ENCODE peak calls at places on chromosomes 1 and 21, in nine cellular contexts. S is endothelial cell, F is stomach, G is neural crest cell, R is transverse colon, P is heart right ventricle, N is kidney epithelial cell, O is fibroblast of lung, U is tibial nerve. W is an unnamed sample.

GRCh38 chr1:246567258-246568235 is 1.3 kb downstream of the CNST start:
- DNase-seq in S (no peak), F (no peak), G (no peak), R (no peak), P (no peak), N (peak), O (peak), U (no peak), W (no peak)

GRCh38 chr21:20999567-21000169 is 1.5 kb downstream of the NCAM2 start:
- DNase-seq in S (peak), F (no peak), G (peak), R (peak), P (peak), N (no peak), O (peak), U (peak), W (peak)

GRCh38 chr1:88098881-88099280 is 585.2 kb upstream of the PKN2 start:
- DNase-seq in S (no peak), F (no peak), G (no peak), R (no peak), P (no peak), N (no peak), O (peak), U (no peak), W (no peak)

GRCh38 chr1:25074828-25075227 is 144.8 kb upstream of the RUNX3 start:
- DNase-seq in S (no peak), F (no peak), G (no peak), R (no peak), P (no peak), N (no peak), O (no peak), U (no peak), W (no peak)

GRCh38 chr1:160062134-160062533 is 7.8 kb downstream of the KCNJ10 start:
- DNase-seq in S (no peak), F (no peak), G (peak), R (no peak), P (no peak), N (no peak), O (no peak), U (peak), W (no peak)

GRCh38 chr1:4778056-4778455 is 123.6 kb downstream of the AJAP1 start:
- DNase-seq in S (peak), F (no peak), G (peak), R (no peak), P (no peak), N (no peak), O (no peak), U (no peak), W (no peak)

GRCh38 chr1:212669600-212669999 is 30.0 kb downstream of the BATF3 start:
- DNase-seq in S (no peak), F (no peak), G (no peak), R (no peak), P (no peak), N (no peak), O (no peak), U (no peak), W (no peak)

GRCh38 chr1:36123357-36123756 is 1.7 kb downstream of the COL8A2 start:
- DNase-seq in S (no peak), F (no peak), G (no peak), R (no peak), P (no peak), N (no peak), O (peak), U (no peak), W (no peak)

GRCh38 chr1:222815367-222815765 is 527 bp downstream of the DISP1 start:
- DNase-seq in S (no peak), F (no peak), G (no peak), R (peak), P (no peak), N (no peak), O (peak), U (no peak), W (peak)

GRCh38 chr1:42153598-42153995 is 387 bp downstream of the GUCA2B start:
- DNase-seq in S (no peak), F (no peak), G (no peak), R (peak), P (no peak), N (no peak), O (no peak), U (no peak), W (no peak)

GRCh38 chr1:45752441-45753052 is 2.1 kb upstream of the IPP start:
- DNase-seq in S (no peak), F (no peak), G (no peak), R (no peak), P (no peak), N (no peak), O (peak), U (no peak), W (no peak)

GRCh38 chr1:18160290-18160942 is 52.8 kb downstream of the IGSF21 start:
- DNase-seq in S (no peak), F (no peak), G (no peak), R (peak), P (peak), N (no peak), O (no peak), U (peak), W (no peak)

GRCh38 chr21:37367758-37368535 is 1.4 kb downstream of the DYRK1A start:
- DNase-seq in S (peak), F (peak), G (peak), R (peak), P (peak), N (no peak), O (peak), U (no peak), W (peak)

GRCh38 chr1:118210051-118210722 is 25.2 kb upstream of the SPAG17 start:
- DNase-seq in S (no peak), F (no peak), G (no peak), R (no peak), P (no peak), N (no peak), O (no peak), U (no peak), W (no peak)

DNA sequence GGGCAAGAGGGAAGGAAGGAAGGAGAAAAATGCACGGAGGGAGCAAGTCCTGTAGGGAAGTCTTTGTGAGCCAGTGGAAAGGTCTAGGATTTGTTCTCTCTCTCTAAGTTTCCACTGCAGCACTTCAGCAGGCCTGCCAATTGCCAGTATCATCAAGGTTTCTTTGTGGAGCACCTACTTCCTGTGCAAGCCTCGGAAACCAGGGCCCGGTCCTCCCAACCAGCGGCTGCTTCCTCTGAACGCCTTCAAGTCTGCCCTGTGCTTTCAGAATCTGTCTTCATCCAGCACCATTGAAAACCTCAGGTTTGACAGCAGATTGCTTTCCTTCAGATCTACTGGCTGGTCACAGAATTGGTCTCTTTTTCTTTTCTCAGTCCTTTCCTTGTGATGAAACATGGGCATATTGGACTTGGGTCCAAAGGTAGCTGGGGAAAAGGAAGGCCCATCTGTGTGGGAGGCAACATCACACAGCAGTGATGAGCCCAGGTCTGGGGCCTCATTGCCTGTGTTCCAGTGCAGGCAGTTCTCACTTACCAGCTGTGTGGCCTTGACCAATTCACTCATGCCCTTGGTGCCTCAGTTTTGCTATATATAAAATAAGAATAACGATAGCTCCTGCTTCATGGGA is 144.5 kb downstream of the SEC16B start:
- DNase-seq in S (no peak), F (no peak), G (no peak), R (no peak), P (no peak), N (no peak), O (no peak), U (no peak), W (no peak)
- TF ChIP-seq CTCF in S (no peak), F (no peak), G (no peak), R (no peak), P (no peak), N (no peak), O (no peak), U (no peak), W (no peak)

GRCh38 chr1:182446033-182446669 is 3.8 kb upstream of the RGSL1 start:
- DNase-seq in S (peak), F (no peak), G (peak), R (peak), P (peak), N (peak), O (peak), U (no peak), W (no peak)

GRCh38 chr1:182442333-182442732 is 7.6 kb upstream of the RGSL1 start:
- DNase-seq in S (no peak), F (no peak), G (no peak), R (no peak), P (no peak), N (no peak), O (no peak), U (no peak), W (no peak)

GRCh38 chr1:182447660-182448059 is 2.3 kb upstream of the RGSL1 start:
- DNase-seq in S (no peak), F (no peak), G (no peak), R (no peak), P (no peak), N (no peak), O (no peak), U (no peak), W (no peak)

GRCh38 chr1:182441719-182442118 is 8.2 kb upstream of the RGSL1 start:
- DNase-seq in S (no peak), F (no peak), G (no peak), R (no peak), P (no peak), N (no peak), O (no peak), U (no peak), W (no peak)

DNA sequence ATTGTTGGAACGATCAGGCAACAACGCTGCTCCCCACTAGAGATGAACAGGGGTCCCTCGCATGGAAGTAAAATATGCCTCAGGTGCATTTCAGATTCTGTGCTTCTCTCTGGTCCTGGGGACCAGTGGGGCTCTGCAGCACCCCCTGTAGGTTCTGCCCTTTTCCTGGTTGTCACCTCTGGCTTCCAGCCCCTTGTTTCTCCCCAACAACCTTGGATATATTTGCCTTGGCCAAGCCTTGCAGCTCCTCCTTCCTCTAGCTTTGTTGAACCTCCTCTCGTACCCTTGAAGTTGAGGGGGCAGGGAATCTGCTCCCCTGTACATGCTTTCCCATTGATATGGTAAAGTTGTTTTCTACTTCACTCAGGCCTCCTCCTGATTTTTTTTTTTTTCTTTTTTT is 5.4 kb upstream of the RGSL1 start:
- DNase-seq in S (no peak), F (no peak), G (no peak), R (no peak), P (no peak), N (no peak), O (no peak), U (no peak), W (no peak)
- TF ChIP-seq CTCF in S (no peak), F (no peak), G (no peak), R (no peak), P (no peak), N (no peak), O (no peak), U (no peak), W (no peak)

DNA sequence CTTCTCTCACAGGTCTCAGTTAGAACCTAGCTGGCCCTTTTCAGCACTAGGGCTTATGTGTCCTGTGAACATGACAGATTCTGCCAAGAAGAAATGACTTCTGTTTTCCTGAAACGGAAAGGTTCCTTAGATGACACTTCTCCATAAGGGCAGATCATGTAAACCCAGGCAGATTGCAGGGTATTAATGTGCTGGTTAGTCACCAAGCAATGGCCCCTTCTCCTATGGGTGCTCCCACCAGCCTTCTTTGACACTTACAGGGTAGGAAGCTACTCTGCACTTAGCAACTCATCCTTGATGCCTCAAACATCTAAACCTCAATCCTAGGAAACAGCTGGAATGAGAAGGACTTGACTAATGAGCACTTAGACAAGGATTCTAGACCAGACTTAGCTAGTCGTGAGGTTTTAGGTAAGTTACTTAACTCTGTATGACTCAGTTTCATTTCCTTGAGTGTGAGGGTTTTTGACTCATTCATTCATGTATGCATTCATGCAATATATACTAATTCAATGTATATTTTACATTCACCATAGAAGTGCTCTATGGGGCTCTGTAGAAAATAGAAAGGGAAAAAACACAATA is 74.1 kb upstream of the PLXNA2 start:
- DNase-seq in S (no peak), F (no peak), G (no peak), R (no peak), P (no peak), N (no peak), O (peak), U (no peak), W (no peak)
- TF ChIP-seq CTCF in S (no peak), F (no peak), G (no peak), R (no peak), P (no peak), N (no peak), O (no peak), U (no peak), W (no peak)

DNA sequence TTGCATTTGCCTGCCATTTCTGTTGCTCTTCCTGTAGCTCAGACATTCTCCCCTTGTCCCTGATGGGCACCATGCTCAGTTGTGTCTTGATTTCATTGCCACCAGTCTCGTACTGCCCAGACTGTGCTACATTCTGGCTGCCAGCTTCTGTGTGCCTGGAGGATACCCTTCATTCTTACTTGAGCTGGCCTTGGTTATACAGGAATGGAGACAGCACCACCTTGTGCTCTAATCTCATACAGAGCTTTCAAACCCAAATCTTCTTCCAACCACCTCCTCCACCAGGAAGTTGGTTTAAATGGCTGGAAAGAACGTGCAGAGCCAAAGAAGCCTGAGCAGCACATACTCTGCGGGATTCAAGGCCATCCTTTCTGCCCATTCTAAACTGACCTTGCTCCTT is 165.3 kb downstream of the SLC35F3 start:
- DNase-seq in S (no peak), F (no peak), G (no peak), R (no peak), P (no peak), N (no peak), O (peak), U (no peak), W (no peak)
- TF ChIP-seq CTCF in S (no peak), F (no peak), G (peak), R (no peak), P (no peak), N (no peak), O (no peak), U (no peak), W (no peak)

GRCh38 chr1:23800396-23801337 is at the start of gene GALE:
- DNase-seq in S (peak), F (peak), G (peak), R (peak), P (peak), N (peak), O (peak), U (peak), W (peak)
- TF ChIP-seq CTCF in S (no peak), F (no peak), G (no peak), R (no peak), P (no peak), N (peak), O (no peak), U (peak), W (no peak)

GRCh38 chr1:2228157-2228594 is at the start of gene SKI:
- DNase-seq in S (no peak), F (no peak), G (no peak), R (no peak), P (no peak), N (no peak), O (no peak), U (no peak), W (no peak)

GRCh38 chr1:2228684-2229031 is 539 bp downstream of the SKI start:
- DNase-seq in S (no peak), F (peak), G (no peak), R (no peak), P (no peak), N (no peak), O (no peak), U (no peak), W (no peak)

GRCh38 chr1:2226525-2227340 is 1.4 kb upstream of the SKI start:
- DNase-seq in S (no peak), F (no peak), G (no peak), R (no peak), P (no peak), N (no peak), O (no peak), U (no peak), W (no peak)

GRCh38 chr1:2229032-2229920 is 1.2 kb downstream of the SKI start:
- DNase-seq in S (peak), F (peak), G (no peak), R (peak), P (no peak), N (no peak), O (peak), U (no peak), W (peak)

GRCh38 chr1:2227341-2228156 is 570 bp upstream of the SKI start:
- DNase-seq in S (peak), F (peak), G (peak), R (peak), P (peak), N (no peak), O (peak), U (peak), W (peak)
- TF ChIP-seq CTCF in S (no peak), F (no peak), G (no peak), R (no peak), P (peak), N (no peak), O (no peak), U (peak), W (no peak)

GRCh38 chr1:179871940-179872339 is 5.7 kb downstream of the TOR1AIP2 start:
- DNase-seq in S (no peak), F (no peak), G (no peak), R (no peak), P (no peak), N (no peak), O (no peak), U (no peak), W (no peak)

GRCh38 chr1:179870870-179871269 is 6.7 kb downstream of the TOR1AIP2 start:
- DNase-seq in S (no peak), F (no peak), G (no peak), R (no peak), P (no peak), N (no peak), O (no peak), U (no peak), W (no peak)

GRCh38 chr1:179875606-179876288 is 1.9 kb downstream of the TOR1AIP2 start:
- DNase-seq in S (no peak), F (no peak), G (no peak), R (no peak), P (no peak), N (no peak), O (peak), U (no peak), W (no peak)

GRCh38 chr1:179873366-179873978 is 4.1 kb downstream of the TOR1AIP2 start:
- DNase-seq in S (no peak), F (no peak), G (no peak), R (no peak), P (no peak), N (no peak), O (no peak), U (no peak), W (no peak)

GRCh38 chr1:179872558-179872957 is 5.0 kb downstream of the TOR1AIP2 start:
- DNase-seq in S (no peak), F (no peak), G (no peak), R (no peak), P (no peak), N (no peak), O (no peak), U (no peak), W (no peak)
- TF ChIP-seq CTCF in S (no peak), F (no peak), G (no peak), R (no peak), P (no peak), N (no peak), O (no peak), U (no peak), W (no peak)

GRCh38 chr1:226643701-226644540 is 95.2 kb downstream of the ITPKB start:
- DNase-seq in S (no peak), F (no peak), G (no peak), R (no peak), P (no peak), N (no peak), O (no peak), U (no peak), W (no peak)
- TF ChIP-seq CTCF in S (no peak), F (no peak), G (no peak), R (no peak), P (no peak), N (no peak), O (no peak), U (no peak), W (no peak)

W was measured in natural killer cell.